ENCODE peak calls at places on chromosomes 16 and 17, in six cellular contexts. U, V, M, J, O and R are unnamed samples.

GRCh38 chr16:22014271-22014873 is 6.5 kb downstream of the MOSMO start:
- DNase-seq in U (no peak), V (no peak), M (no peak), J (no peak), O (no peak), R (no peak)

GRCh38 chr16:528111-529011 is 849 bp downstream of the CAPN15 start:
- DNase-seq in U (no peak), V (peak), M (no peak), J (no peak), O (no peak), R (no peak)

GRCh38 chr17:69715656-69716055 is 301.2 kb downstream of the MAP2K6 start:
- DNase-seq in U (no peak), V (no peak), M (no peak), J (no peak), O (no peak), R (no peak)

GRCh38 chr16:16027728-16028310 is 78.4 kb downstream of the ABCC1 start:
- DNase-seq in U (no peak), V (no peak), M (no peak), J (no peak), O (no peak), R (no peak)

GRCh38 chr17:82097187-82097918 is 683 bp downstream of the FASN start:
- DNase-seq in U (no peak), V (peak), M (no peak), J (peak), O (no peak), R (no peak)

GRCh38 chr16:87653234-87653633 is 50.9 kb downstream of the JPH3 start:
- DNase-seq in U (no peak), V (no peak), M (no peak), J (no peak), O (no peak), R (no peak)

GRCh38 chr16:87453326-87453725 is 39.5 kb downstream of the ZCCHC14 start:
- DNase-seq in U (no peak), V (no peak), M (no peak), J (no peak), O (no peak), R (no peak)

GRCh38 chr17:35341465-35341992 is 31.9 kb downstream of the SLFN11 start:
- DNase-seq in U (no peak), V (no peak), M (no peak), J (no peak), O (no peak), R (no peak)

GRCh38 chr17:7841309-7841621 is 7.2 kb downstream of the KDM6B start:
- DNase-seq in U (no peak), V (no peak), M (peak), J (peak), O (no peak), R (no peak)

GRCh38 chr17:49076575-49077384 is 55.8 kb upstream of the B4GALNT2 start:
- DNase-seq in U (peak), V (no peak), M (no peak), J (no peak), O (no peak), R (no peak)